ENCODE peak calls at places on chromosomes 2 and 18, in eight cellular contexts. U is naive thymus-derived CD4-positive, alpha-beta T cell; Y is kidney tubule cell; I is activated naive CD4-positive, alpha-beta T cell treated with anti-CD3 and anti-CD28 coated beads, Interleukin-2, amount 10 ng/mL, durations not matched to agents 7 days and 5 days; J is left ventricle myocardium inferior; W is HT1080; K is brain microvascular endothelial cell; B is activated T-cell treated with anti-CD3 and anti-CD28 coated beads, Interleukin-2, amount 50 U/mL, for 48 hours. S is an unnamed sample.

GRCh38 chr2:99555410-99555809 is 65.6 kb upstream of the REV1 start:
- DNase-seq in U (no peak), Y (no peak), I (no peak), J (no peak), W (no peak), K (no peak), B (no peak), S (no peak)

GRCh38 chr2:2706306-2706705 is 375.2 kb upstream of the MYT1L start:
- DNase-seq in U (no peak), Y (no peak), I (no peak), J (no peak), W (no peak), K (no peak), B (no peak), S (no peak)

GRCh38 chr18:56825312-56825711 is 174.2 kb downstream of the WDR7 start:
- DNase-seq in U (no peak), Y (no peak), I (no peak), J (no peak), W (no peak), K (no peak), B (no peak), S (no peak)

GRCh38 chr2:224127871-224128501 is 88.9 kb upstream of the SERPINE2 start:
- DNase-seq in U (no peak), Y (peak), I (no peak), J (no peak), W (no peak), K (peak), B (no peak), S (no peak)

GRCh38 chr2:120823551-120823950 is 87.9 kb downstream of the GLI2 start:
- DNase-seq in U (no peak), Y (no peak), I (no peak), J (no peak), W (no peak), K (no peak), B (no peak), S (no peak)

GRCh38 chr2:137228566-137228965 is 463.2 kb downstream of the THSD7B start:
- DNase-seq in U (no peak), Y (peak), I (no peak), J (no peak), W (peak), K (peak), B (no peak), S (no peak)

GRCh38 chr2:229519655-229520054 is 194.7 kb downstream of the DNER start:
- DNase-seq in U (no peak), Y (peak), I (no peak), J (no peak), W (peak), K (no peak), B (no peak), S (peak)

GRCh38 chr18:77056399-77057015 is 76.1 kb downstream of the MBP start:
- DNase-seq in U (no peak), Y (no peak), I (no peak), J (no peak), W (no peak), K (no peak), B (no peak), S (no peak)

GRCh38 chr18:58310517-58310916 is 266.5 kb downstream of the NEDD4L start:
- DNase-seq in U (peak), Y (peak), I (peak), J (peak), W (peak), K (no peak), B (peak), S (no peak)

GRCh38 chr2:62642429-62643099 is 62.9 kb upstream of the EHBP1 start:
- DNase-seq in U (no peak), Y (no peak), I (no peak), J (no peak), W (no peak), K (no peak), B (no peak), S (no peak)

GRCh38 chr2:168901013-168901412 is at the start of gene G6PC2:
- DNase-seq in U (no peak), Y (no peak), I (no peak), J (no peak), W (no peak), K (no peak), B (no peak), S (no peak)

GRCh38 chr2:172052000-172052983 is 33.0 kb upstream of the DLX1 start:
- DNase-seq in U (no peak), Y (no peak), I (no peak), J (no peak), W (peak), K (no peak), B (no peak), S (peak)

GRCh38 chr2:72515696-72516095 is 310.1 kb downstream of the EXOC6B start:
- DNase-seq in U (no peak), Y (no peak), I (no peak), J (no peak), W (no peak), K (peak), B (no peak), S (no peak)